ENCODE peak calls at places on chromosomes 13 and 19, in six cellular contexts. P is hypothalamus; Z is NB4; R is osteocyte; U is Panc1; O is stimulated activated naive B cell treated with anti-CD40 and anti-IgM and Interleukin-4, amounts not matched to agents 10 μg/mL and 1 μg/mL and 100 μg/mL, for 72 hours. E is an unnamed sample.

GRCh38 chr19:48175578-48175977 is 5.1 kb downstream of the ZSWIM9 start:
- DNase-seq in Z (peak), U (no peak), O (no peak), P (no peak), R (no peak), E (no peak)

GRCh38 chr13:95614641-95615245 is 29.8 kb downstream of the DZIP1 start:
- DNase-seq in P (no peak), Z (no peak), U (no peak), O (no peak), R (no peak), E (no peak)

GRCh38 chr13:111339366-111340143 is 19.1 kb downstream of the TEX29 start:
- DNase-seq in P (no peak), Z (no peak), O (no peak), U (no peak), R (peak), E (no peak)

GRCh38 chr13:45615501-45616101 is at the start of gene ERICH6B:
- DNase-seq in P (no peak), R (no peak), U (no peak), Z (peak), O (no peak), E (no peak)

GRCh38 chr19:44576843-44577565 is 36.4 kb upstream of the IGSF23 start:
- DNase-seq in U (no peak), O (no peak), P (no peak), R (peak), Z (peak), E (no peak)

GRCh38 chr13:83377486-83377885 is 504.8 kb downstream of the SLITRK1 start:
- DNase-seq in R (no peak), Z (no peak), O (no peak), P (no peak), U (no peak), E (no peak)

GRCh38 chr19:44141191-44142013 is at the start of gene ZNF234:
- DNase-seq in R (peak), U (peak), Z (peak), O (peak), P (peak), E (peak)

GRCh38 chr13:73210218-73210883 is 151.5 kb downstream of the KLF5 start:
- DNase-seq in Z (no peak), P (no peak), O (no peak), R (no peak), U (no peak), E (no peak)

GRCh38 chr19:5293607-5294089 is 47.0 kb downstream of the PTPRS start:
- DNase-seq in U (no peak), R (peak), P (no peak), O (no peak), Z (no peak), E (no peak)

GRCh38 chr13:113972451-113973217 is 1.2 kb downstream of the C13orf46 start:
- DNase-seq in O (no peak), U (no peak), P (no peak), R (no peak), Z (no peak), E (no peak)

GRCh38 chr13:24842533-24843278 is 78.7 kb downstream of the RNF17 start:
- DNase-seq in P (no peak), O (no peak), U (no peak), R (no peak), Z (peak), E (no peak)

GRCh38 chr13:40236566-40237168 is 429.8 kb downstream of the FOXO1 start:
- DNase-seq in P (no peak), R (no peak), Z (no peak), O (no peak), U (no peak), E (no peak)

GRCh38 chr13:34076943-34077703 is 259.2 kb downstream of the RFC3 start:
- DNase-seq in Z (peak), R (no peak), O (no peak), P (peak), U (no peak), E (no peak)

GRCh38 chr13:92307752-92308151 is 909.3 kb downstream of the GPC5 start:
- DNase-seq in U (no peak), O (no peak), R (no peak), Z (no peak), P (no peak), E (no peak)

GRCh38 chr19:20259615-20260014 is 92.6 kb downstream of the ZNF486 start:
- DNase-seq in Z (no peak), R (no peak), U (no peak), O (no peak), P (no peak), E (no peak)

GRCh38 chr13:35690546-35690945 is 214.1 kb upstream of the MAB21L1 start:
- DNase-seq in R (no peak), P (no peak), U (no peak), Z (no peak), O (no peak), E (no peak)

GRCh38 chr13:80052286-80052685 is 288.6 kb downstream of the SPRY2 start:
- DNase-seq in U (no peak), P (no peak), Z (no peak), R (no peak), O (no peak), E (no peak)

GRCh38 chr13:87674143-87674772 is 3.1 kb downstream of the SLITRK5 start:
- DNase-seq in P (no peak), O (no peak), Z (no peak), U (no peak), R (no peak), E (no peak)

GRCh38 chr13:87661471-87661870 is 9.7 kb upstream of the SLITRK5 start:
- DNase-seq in P (no peak), U (no peak), Z (no peak), R (no peak), O (no peak), E (no peak)

GRCh38 chr13:37143901-37144300 is 38.4 kb upstream of the CSNK1A1L start:
- DNase-seq in Z (no peak), R (no peak), P (no peak), O (no peak), U (no peak), E (no peak)